ENCODE peak calls at places on chromosome 1, in six cellular contexts. One of them, this sample, is unnamed.

GRCh38 chr1:65435987-65436386 is 15.5 kb downstream of the LEPR start:
- DNase-seq in cardiac fibroblast: peak; percentile 39
- DNase-seq in heart right ventricle: no peak
- DNase-seq in hepatocyte: no peak
- DNase-seq in astrocyte of the cerebellum: peak; percentile 87
- DNase-seq in ovary: no peak
- DNase-seq in this sample: peak; percentile 75

GRCh38 chr1:149849246-149849946 is 50.0 kb upstream of the BOLA1 start:
- DNase-seq in cardiac fibroblast: no peak
- DNase-seq in heart right ventricle: peak; percentile 1
- DNase-seq in hepatocyte: no peak
- DNase-seq in astrocyte of the cerebellum: no peak
- DNase-seq in ovary: no peak
- DNase-seq in this sample: no peak

GRCh38 chr1:5856246-5856815 is 135.9 kb downstream of the NPHP4 start:
- DNase-seq in cardiac fibroblast: peak; percentile 67
- DNase-seq in heart right ventricle: no peak
- DNase-seq in hepatocyte: no peak
- DNase-seq in astrocyte of the cerebellum: no peak
- DNase-seq in ovary: no peak
- DNase-seq in this sample: peak; percentile 0

GRCh38 chr1:23763040-23763577 is 15.1 kb upstream of the PITHD1 start:
- DNase-seq in cardiac fibroblast: no peak
- DNase-seq in heart right ventricle: no peak
- DNase-seq in hepatocyte: no peak
- DNase-seq in astrocyte of the cerebellum: no peak
- DNase-seq in ovary: no peak
- DNase-seq in this sample: no peak

GRCh38 chr1:156676450-156676819 is 772 bp downstream of the NES start:
- DNase-seq in cardiac fibroblast: no peak
- DNase-seq in heart right ventricle: no peak
- DNase-seq in hepatocyte: no peak
- DNase-seq in astrocyte of the cerebellum: no peak
- DNase-seq in ovary: no peak
- DNase-seq in this sample: no peak

GRCh38 chr1:108893141-108893530 is 16.4 kb downstream of the GPSM2 start:
- DNase-seq in cardiac fibroblast: peak; percentile 56
- DNase-seq in heart right ventricle: no peak
- DNase-seq in hepatocyte: no peak
- DNase-seq in astrocyte of the cerebellum: no peak
- DNase-seq in ovary: no peak
- DNase-seq in this sample: no peak

GRCh38 chr1:43414634-43415223 is 25.0 kb downstream of the SZT2 start:
- DNase-seq in cardiac fibroblast: peak; percentile 64
- DNase-seq in heart right ventricle: peak; percentile 50
- DNase-seq in hepatocyte: peak; percentile 78
- DNase-seq in astrocyte of the cerebellum: peak; percentile 18
- DNase-seq in ovary: no peak
- DNase-seq in this sample: peak; percentile 68

GRCh38 chr1:91791103-91791502 is 94.8 kb downstream of the TGFBR3 start:
- DNase-seq in cardiac fibroblast: no peak
- DNase-seq in heart right ventricle: no peak
- DNase-seq in hepatocyte: peak; percentile 28
- DNase-seq in astrocyte of the cerebellum: no peak
- DNase-seq in ovary: no peak
- DNase-seq in this sample: no peak

GRCh38 chr1:10835423-10836421 is 39.3 kb upstream of the CASZ1 start:
- DNase-seq in cardiac fibroblast: peak; percentile 5
- DNase-seq in heart right ventricle: peak; percentile 27
- DNase-seq in hepatocyte: peak; percentile 85
- DNase-seq in astrocyte of the cerebellum: peak; percentile 12
- DNase-seq in ovary: no peak
- DNase-seq in this sample: peak; percentile 13

GRCh38 chr1:90716552-90717355 is at the start of gene BARHL2:
- DNase-seq in cardiac fibroblast: no peak
- DNase-seq in heart right ventricle: no peak
- DNase-seq in hepatocyte: no peak
- DNase-seq in astrocyte of the cerebellum: no peak
- DNase-seq in ovary: no peak
- DNase-seq in this sample: no peak

GRCh38 chr1:232767381-232768074 is 37.7 kb upstream of the MAP10 start:
- DNase-seq in cardiac fibroblast: peak; percentile 66
- DNase-seq in heart right ventricle: no peak
- DNase-seq in hepatocyte: peak; percentile 68
- DNase-seq in astrocyte of the cerebellum: peak; percentile 54
- DNase-seq in ovary: peak; percentile 51
- DNase-seq in this sample: peak; percentile 82

GRCh38 chr1:185813401-185813979 is 79.3 kb downstream of the HMCN1 start:
- DNase-seq in cardiac fibroblast: peak; percentile 83
- DNase-seq in heart right ventricle: peak; percentile 13
- DNase-seq in hepatocyte: peak; percentile 67
- DNase-seq in astrocyte of the cerebellum: peak; percentile 65
- DNase-seq in ovary: no peak
- DNase-seq in this sample: peak; percentile 68

GRCh38 chr1:166166701-166167394 is at the start of gene FAM78B:
- DNase-seq in cardiac fibroblast: peak; percentile 64
- DNase-seq in heart right ventricle: peak; percentile 84
- DNase-seq in hepatocyte: peak; percentile 84
- DNase-seq in astrocyte of the cerebellum: no peak
- DNase-seq in ovary: peak; percentile 70
- DNase-seq in this sample: peak; percentile 31
- TF ChIP-seq CTCF in cardiac fibroblast: peak; percentile 5
- TF ChIP-seq CTCF in heart right ventricle: no peak
- TF ChIP-seq CTCF in hepatocyte: no peak
- TF ChIP-seq CTCF in astrocyte of the cerebellum: no peak
- TF ChIP-seq CTCF in ovary: no peak
- TF ChIP-seq CTCF in this sample: no peak

DNA sequence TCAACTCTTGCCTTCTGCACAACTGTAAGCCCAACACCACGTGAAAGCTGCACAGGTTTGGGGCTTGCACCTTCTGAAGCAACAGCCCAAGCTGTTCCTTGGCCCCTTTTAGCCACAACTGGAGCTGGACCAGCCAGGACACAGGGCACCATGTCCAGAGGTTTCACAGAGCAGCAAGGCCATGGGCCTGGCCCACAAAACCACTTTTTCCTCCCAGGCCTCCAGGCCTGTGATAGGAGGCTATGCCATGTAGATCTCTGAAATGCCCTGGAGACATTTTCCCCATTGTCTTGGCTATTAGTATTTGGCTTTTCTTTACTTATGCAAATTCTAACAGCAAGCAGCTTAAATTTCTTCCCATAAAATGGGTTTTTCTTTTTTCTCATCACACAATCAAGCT is 126.1 kb downstream of the SLC44A5 start:
- DNase-seq in cardiac fibroblast: no peak
- DNase-seq in heart right ventricle: no peak
- DNase-seq in hepatocyte: no peak
- DNase-seq in astrocyte of the cerebellum: no peak
- DNase-seq in ovary: no peak
- DNase-seq in this sample: no peak
- H3K4me3 ChIP-seq in cardiac fibroblast: no peak overlapping the region
- H3K4me3 ChIP-seq in heart right ventricle: no peak overlapping the region
- H3K4me3 ChIP-seq in hepatocyte: no peak overlapping the region
- H3K4me3 ChIP-seq in astrocyte of the cerebellum: no peak overlapping the region
- H3K4me3 ChIP-seq in ovary: no peak overlapping the region
- H3K4me3 ChIP-seq in this sample: no peak overlapping the region

GRCh38 chr1:245154429-245155185 is at the start of gene KIF26B:
- DNase-seq in cardiac fibroblast: peak; percentile 70
- DNase-seq in heart right ventricle: peak; percentile 25
- DNase-seq in hepatocyte: peak; percentile 79
- DNase-seq in astrocyte of the cerebellum: no peak
- DNase-seq in ovary: peak; percentile 21
- DNase-seq in this sample: peak; percentile 61

GRCh38 chr1:245155186-245156040 is 628 bp downstream of the KIF26B start:
- DNase-seq in cardiac fibroblast: no peak
- DNase-seq in heart right ventricle: no peak
- DNase-seq in hepatocyte: peak; percentile 40
- DNase-seq in astrocyte of the cerebellum: no peak
- DNase-seq in ovary: no peak
- DNase-seq in this sample: no peak

GRCh38 chr1:245156041-245156735 is 1.4 kb downstream of the KIF26B start:
- DNase-seq in cardiac fibroblast: peak; percentile 80
- DNase-seq in heart right ventricle: peak; percentile 81
- DNase-seq in hepatocyte: peak; percentile 95
- DNase-seq in astrocyte of the cerebellum: peak; percentile 49
- DNase-seq in ovary: peak; percentile 52
- DNase-seq in this sample: peak; percentile 75

GRCh38 chr1:245153645-245154428 is 948 bp upstream of the KIF26B start:
- DNase-seq in cardiac fibroblast: no peak
- DNase-seq in heart right ventricle: no peak
- DNase-seq in hepatocyte: peak; percentile 44
- DNase-seq in astrocyte of the cerebellum: no peak
- DNase-seq in ovary: no peak
- DNase-seq in this sample: peak; percentile 36

GRCh38 chr1:245156736-245157505 is 2.1 kb downstream of the KIF26B start:
- DNase-seq in cardiac fibroblast: peak; percentile 22
- DNase-seq in heart right ventricle: no peak
- DNase-seq in hepatocyte: peak; percentile 47
- DNase-seq in astrocyte of the cerebellum: peak; percentile 37
- DNase-seq in ovary: no peak
- DNase-seq in this sample: no peak
- TF ChIP-seq CTCF in cardiac fibroblast: no peak
- TF ChIP-seq CTCF in heart right ventricle: no peak
- TF ChIP-seq CTCF in hepatocyte: no peak
- TF ChIP-seq CTCF in astrocyte of the cerebellum: no peak
- TF ChIP-seq CTCF in ovary: no peak
- TF ChIP-seq CTCF in this sample: no peak

DNA sequence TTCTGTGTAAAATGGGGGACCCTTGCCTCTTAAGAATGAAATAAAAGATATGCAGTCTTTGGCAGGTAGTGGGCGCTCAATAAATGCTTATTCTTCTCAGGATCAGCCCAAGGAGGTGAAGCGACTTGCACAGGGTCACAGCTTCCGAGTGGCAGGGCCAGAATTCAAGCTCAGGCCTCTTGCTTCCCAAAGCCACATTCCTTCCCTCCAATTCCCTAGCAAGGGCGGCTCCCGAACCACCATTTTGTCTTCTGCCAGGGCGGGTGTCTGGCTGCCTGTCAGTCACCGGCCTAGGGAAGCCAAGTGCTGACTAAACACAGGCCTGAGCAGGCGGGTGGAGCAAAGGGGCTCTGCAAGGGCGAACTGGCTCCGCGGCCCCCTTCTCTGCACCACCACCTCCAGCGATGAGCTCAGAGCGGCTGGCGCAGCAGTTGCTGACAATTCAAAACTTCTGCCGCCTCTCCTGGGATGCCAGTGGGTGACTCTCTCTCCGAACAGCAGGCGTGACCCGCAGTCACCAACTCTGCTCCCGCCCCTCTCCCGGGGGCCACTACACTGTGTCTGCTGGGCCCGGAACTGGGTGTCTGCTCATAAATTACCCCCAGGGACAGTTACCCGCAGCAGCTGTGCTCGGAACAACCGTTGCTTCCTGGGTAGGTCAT is 10.8 kb downstream of the GPR3 start:
- DNase-seq in cardiac fibroblast: peak; percentile 68
- DNase-seq in heart right ventricle: peak; percentile 54
- DNase-seq in hepatocyte: peak; percentile 56
- DNase-seq in astrocyte of the cerebellum: no peak
- DNase-seq in ovary: peak; percentile 60
- DNase-seq in this sample: peak; percentile 60
- H3K4me3 ChIP-seq in cardiac fibroblast: no peak overlapping the region
- H3K4me3 ChIP-seq in heart right ventricle: no peak overlapping the region
- H3K4me3 ChIP-seq in hepatocyte: no peak overlapping the region
- H3K4me3 ChIP-seq in astrocyte of the cerebellum: no peak overlapping the region
- H3K4me3 ChIP-seq in ovary: no peak overlapping the region
- H3K4me3 ChIP-seq in this sample: no peak overlapping the region

This sample was measured in fibroblast of villous mesenchyme.